ENCODE peak calls at places on chromosomes 11 and 22, in eight cellular contexts. S, B, N, O, D, A, Y and X are unnamed samples.

GRCh38 chr22:37549704-37550059 is 10.6 kb upstream of the CDC42EP1 start:
- DNase-seq in S (no peak), B (peak; percentile 90), N (peak; percentile 72), O (no peak), D (peak; percentile 69), A (no peak), Y (no peak), X (no peak)

GRCh38 chr11:128894685-128895084 is 3.5 kb downstream of the KCNJ5 start:
- DNase-seq in S (no peak), B (no peak), N (no peak), O (no peak), D (no peak), A (no peak), Y (no peak), X (no peak)

GRCh38 chr22:19271856-19272535 is 19.5 kb downstream of the CLTCL1 start:
- DNase-seq in S (no peak), B (no peak), N (no peak), O (no peak), D (peak; percentile 49), A (no peak), Y (no peak), X (no peak)

GRCh38 chr11:67483901-67484665 is 1.3 kb downstream of the AIP start:
- DNase-seq in S (peak; percentile 59), B (no peak), N (no peak), O (no peak), D (no peak), A (no peak), Y (no peak), X (no peak)

GRCh38 chr11:98453378-98453777 is 567.4 kb upstream of the CNTN5 start:
- DNase-seq in S (no peak), B (no peak), N (no peak), O (no peak), D (no peak), A (no peak), Y (no peak), X (no peak)

GRCh38 chr22:19523240-19524169 is 705 bp downstream of the CLDN5 start:
- DNase-seq in S (peak; percentile 17), B (no peak), N (peak; percentile 23), O (peak; percentile 54), D (peak; percentile 28), A (peak; percentile 45), Y (no peak), X (no peak)

GRCh38 chr11:73359930-73360742 is 16.1 kb upstream of the RELT start:
- DNase-seq in S (no peak), B (no peak), N (peak; percentile 45), O (peak; percentile 73), D (peak; percentile 26), A (no peak), Y (no peak), X (no peak)

GRCh38 chr11:12020546-12020945 is 12.1 kb upstream of the DKK3 start:
- DNase-seq in S (no peak), B (no peak), N (no peak), O (no peak), D (no peak), A (no peak), Y (no peak), X (no peak)

GRCh38 chr11:108780119-108780518 is 115.2 kb downstream of the DDX10 start:
- DNase-seq in S (no peak), B (no peak), N (no peak), O (no peak), D (no peak), A (no peak), Y (no peak), X (no peak)

GRCh38 chr22:48950151-48950915 is 877.3 kb downstream of the BRD1 start:
- DNase-seq in S (no peak), B (peak; percentile 53), N (no peak), O (no peak), D (no peak), A (no peak), Y (no peak), X (peak; percentile 13)

GRCh38 chr11:19882356-19882755 is 169.7 kb downstream of the NAV2 start:
- DNase-seq in S (no peak), B (no peak), N (no peak), O (no peak), D (no peak), A (no peak), Y (no peak), X (no peak)

GRCh38 chr11:61891331-61892084 is at the start of gene FADS3:
- DNase-seq in S (peak; percentile 53), B (peak; percentile 96), N (peak; percentile 84), O (peak; percentile 69), D (peak; percentile 76), A (peak; percentile 90), Y (peak; percentile 65), X (peak; percentile 48)
- TF ChIP-seq CTCF in S (peak; percentile 13), B (no peak), N (no peak), O (no peak), D (no peak), A (no peak), Y (no peak), X (no peak)

GRCh38 chr11:15707971-15708370 is 593.2 kb downstream of the INSC start:
- DNase-seq in S (no peak), B (peak; percentile 82), N (no peak), O (no peak), D (peak; percentile 48), A (no peak), Y (peak; percentile 28), X (no peak)
- TF ChIP-seq CTCF in S (no peak), B (no peak), N (no peak), O (no peak), D (no peak), A (no peak), Y (no peak), X (no peak)

GRCh38 chr11:862704-863388 is 20.2 kb downstream of the TSPAN4 start:
- DNase-seq in S (no peak), B (no peak), N (no peak), O (no peak), D (no peak), A (no peak), Y (no peak), X (no peak)

GRCh38 chr11:860238-861104 is 17.8 kb downstream of the TSPAN4 start:
- DNase-seq in S (no peak), B (no peak), N (no peak), O (no peak), D (no peak), A (no peak), Y (no peak), X (no peak)

GRCh38 chr11:862028-862703 is 19.5 kb downstream of the TSPAN4 start:
- DNase-seq in S (no peak), B (no peak), N (no peak), O (no peak), D (no peak), A (no peak), Y (no peak), X (no peak)

GRCh38 chr11:859394-860131 is 16.9 kb downstream of the TSPAN4 start:
- DNase-seq in S (no peak), B (no peak), N (peak; percentile 67), O (no peak), D (peak; percentile 84), A (no peak), Y (peak; percentile 41), X (no peak)

DNA sequence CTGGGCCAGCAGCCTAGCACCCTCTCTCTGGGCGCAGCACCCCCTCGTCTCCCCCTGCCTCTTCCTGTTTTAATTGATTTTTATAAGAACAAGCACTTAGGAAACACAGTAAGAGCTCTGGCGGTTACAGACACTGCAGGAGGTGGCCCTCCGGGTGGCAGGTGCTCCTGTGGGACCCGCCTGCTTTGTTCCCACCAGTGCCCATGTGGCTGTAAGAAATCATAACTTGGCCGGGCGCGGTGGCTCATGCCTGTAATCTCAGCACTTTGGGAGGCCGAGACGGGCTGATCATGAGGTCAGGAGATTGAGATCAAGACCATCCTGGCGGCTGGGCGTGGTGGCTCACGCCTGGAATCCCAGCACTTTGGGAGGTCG is 18.4 kb downstream of the TSPAN4 start:
- DNase-seq in S (no peak), B (no peak), N (no peak), O (no peak), D (no peak), A (no peak), Y (no peak), X (no peak)
- TF ChIP-seq CTCF in S (no peak), B (no peak), N (no peak), O (no peak), D (no peak), A (no peak), Y (no peak), X (no peak)

DNA sequence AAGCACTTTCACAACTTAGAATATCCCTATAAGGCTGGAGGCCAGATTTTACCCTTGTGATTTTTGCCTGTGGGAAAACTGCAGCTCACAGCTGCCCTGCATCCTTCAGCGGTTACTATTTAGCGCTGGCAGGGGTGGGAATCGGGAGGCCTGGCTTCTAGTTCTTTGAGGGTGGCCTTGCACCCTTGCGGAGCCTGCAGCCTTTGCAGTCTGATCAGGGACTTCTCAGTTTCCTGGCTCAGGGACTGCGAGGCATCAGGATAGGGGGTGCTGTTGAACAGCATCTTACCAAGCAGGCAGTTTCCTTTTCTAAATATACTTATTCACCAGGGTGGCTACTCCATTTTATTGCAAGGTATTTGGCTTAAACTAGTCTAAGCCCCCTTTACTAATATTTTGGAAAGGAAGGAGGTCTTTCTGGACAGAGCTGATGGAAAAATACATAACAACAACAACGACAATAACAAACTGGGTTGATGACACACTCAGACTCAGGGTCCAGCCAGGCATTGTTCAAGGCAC is 2.9 kb upstream of the APOA1 start:
- DNase-seq in S (peak; percentile 35), B (no peak), N (peak; percentile 60), O (no peak), D (no peak), A (no peak), Y (no peak), X (no peak)
- TF ChIP-seq CTCF in S (peak; percentile 13), B (no peak), N (peak; percentile 48), O (no peak), D (peak; percentile 31), A (no peak), Y (peak; percentile 14), X (no peak)

GRCh38 chr11:71496421-71496820 is 30.6 kb upstream of the KRTAP5-7 start:
- DNase-seq in S (no peak), B (no peak), N (no peak), O (no peak), D (no peak), A (no peak), Y (no peak), X (no peak)

GRCh38 chr11:71499125-71499524 is 27.9 kb upstream of the KRTAP5-7 start:
- DNase-seq in S (no peak), B (no peak), N (peak; percentile 26), O (no peak), D (peak; percentile 6), A (no peak), Y (no peak), X (no peak)

GRCh38 chr11:71500601-71501021 is 26.5 kb upstream of the KRTAP5-7 start:
- DNase-seq in S (no peak), B (no peak), N (no peak), O (no peak), D (no peak), A (no peak), Y (no peak), X (no peak)

GRCh38 chr11:71499546-71499945 is 27.5 kb upstream of the KRTAP5-7 start:
- DNase-seq in S (no peak), B (no peak), N (no peak), O (no peak), D (no peak), A (no peak), Y (no peak), X (no peak)

GRCh38 chr11:71498091-71498490 is 29.0 kb upstream of the KRTAP5-7 start:
- DNase-seq in S (no peak), B (no peak), N (no peak), O (no peak), D (no peak), A (no peak), Y (no peak), X (peak; percentile 3)
- TF ChIP-seq CTCF in S (no peak), B (no peak), N (no peak), O (no peak), D (no peak), A (no peak), Y (no peak), X (no peak)